ENCODE peak calls at places on chromosomes 3 and 15, in nine cellular contexts. N is psoas muscle, L is heart right ventricle, C is MM.1S, A is ovary, P is cardiac muscle cell, G is IMR-90, X is esophagus squamous epithelium, H is neural progenitor cell. F is an unnamed sample. For H3K4me1, the result is how much of the 10 kb centered on the place peaks cover.

GRCh38 chr3:134155456-134155855 is 95.2 kb downstream of the RYK start:
- DNase-seq in G (no peak), X (no peak), L (no peak), H (no peak), C (no peak), P (no peak), A (no peak), N (no peak), F (no peak)

GRCh38 chr3:112132975-112133448 is at the start of gene GCSAM:
- DNase-seq in X (no peak), G (no peak), C (peak), H (no peak), P (no peak), A (no peak), L (peak), N (peak), F (no peak)

GRCh38 chr3:188179006-188179966 is 25.3 kb downstream of the LPP start:
- DNase-seq in A (peak), G (peak), H (peak), N (peak), X (no peak), C (no peak), P (peak), L (peak), F (no peak)

GRCh38 chr3:45795882-45796765 is at the start of gene SLC6A20:
- DNase-seq in N (no peak), H (peak), X (no peak), G (no peak), C (no peak), P (peak), A (no peak), L (no peak), F (peak)

GRCh38 chr15:69914960-69915359 is 182.8 kb downstream of the TLE3 start:
- DNase-seq in N (no peak), C (no peak), H (no peak), A (no peak), X (no peak), P (no peak), L (no peak), G (no peak), F (no peak)

GRCh38 chr3:126207166-126207565 is 26.8 kb upstream of the ALDH1L1 start:
- DNase-seq in P (no peak), X (no peak), A (no peak), H (no peak), C (no peak), L (no peak), G (no peak), N (no peak), F (no peak)

GRCh38 chr3:120350431-120350941 is 1.3 kb upstream of the LRRC58 start:
- DNase-seq in L (peak), P (no peak), X (no peak), G (peak), A (peak), N (no peak), C (peak), H (no peak), F (no peak)

GRCh38 chr15:42974202-42974862 is 53.8 kb upstream of the TTBK2 start:
- DNase-seq in A (no peak), X (no peak), C (no peak), L (no peak), G (no peak), H (no peak), P (no peak), N (no peak), F (no peak)

GRCh38 chr3:73270839-73271483 is 209.5 kb downstream of the EBLN2 start:
- DNase-seq in L (no peak), P (no peak), X (no peak), C (no peak), G (no peak), H (no peak), N (no peak), A (no peak), F (no peak)

DNA sequence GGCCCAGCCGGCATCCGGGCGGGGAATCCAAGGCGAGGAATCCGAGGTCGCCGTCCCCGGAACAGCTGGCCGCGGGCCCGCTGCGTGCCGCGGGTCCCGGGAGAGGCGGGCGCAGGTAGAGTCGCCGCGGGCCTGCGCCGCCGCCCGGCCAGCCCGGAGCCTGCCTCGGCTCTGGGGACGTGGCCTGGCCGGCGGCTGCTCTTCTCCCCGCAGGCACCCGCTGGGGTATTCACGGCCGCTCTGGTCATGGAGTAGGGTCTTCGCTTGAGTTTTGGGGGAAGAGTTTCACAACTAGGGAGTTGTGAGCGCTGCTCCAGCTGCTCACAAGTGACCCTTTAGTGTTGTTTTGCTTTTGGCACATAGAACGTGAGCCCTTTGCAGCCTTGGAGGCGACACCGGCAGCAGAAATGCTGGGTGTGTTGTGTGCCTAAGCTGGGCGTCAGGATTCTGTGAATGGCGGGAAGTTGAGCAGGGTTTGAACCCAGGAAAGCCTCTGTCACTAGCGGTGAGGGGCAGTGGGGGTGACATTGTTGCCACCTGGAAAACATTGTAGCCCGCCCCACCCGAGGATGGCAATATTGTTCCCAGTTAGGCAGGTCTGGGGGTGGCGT is 4.0 kb downstream of the TRIM71 start:
- DNase-seq in L (no peak), A (no peak), C (no peak), H (peak), N (no peak), P (peak), X (no peak), G (no peak), F (no peak)
- H3K4me3 ChIP-seq in L (peak), A (no peak), C (no peak), H (peak), N (peak), P (peak), X (no peak), G (no peak), F (peak)

GRCh38 chr3:195573611-195574496 is 9.9 kb downstream of the APOD start:
- DNase-seq in C (no peak), L (no peak), N (no peak), G (no peak), A (no peak), X (no peak), P (no peak), H (no peak), F (no peak)

GRCh38 chr3:195570912-195571311 is 12.8 kb downstream of the APOD start:
- DNase-seq in A (no peak), N (no peak), G (no peak), P (peak), C (no peak), H (no peak), L (no peak), X (no peak), F (no peak)

GRCh38 chr3:195568630-195569029 is 15.1 kb downstream of the APOD start:
- DNase-seq in G (no peak), X (no peak), H (no peak), L (no peak), N (no peak), A (no peak), C (no peak), P (no peak), F (no peak)

GRCh38 chr3:195570344-195570743 is 13.4 kb downstream of the APOD start:
- DNase-seq in A (no peak), P (no peak), G (no peak), L (no peak), H (no peak), N (no peak), X (no peak), C (no peak), F (no peak)

GRCh38 chr3:195571361-195571760 is 12.4 kb downstream of the APOD start:
- DNase-seq in L (no peak), C (no peak), H (no peak), N (no peak), A (no peak), X (no peak), P (peak), G (no peak), F (no peak)
- H3K4me1 ChIP-seq in L (under half), C (under half), H (under half), N (under half), A (under half), X (under half), P (under half), G (under half), F (under half)

DNA sequence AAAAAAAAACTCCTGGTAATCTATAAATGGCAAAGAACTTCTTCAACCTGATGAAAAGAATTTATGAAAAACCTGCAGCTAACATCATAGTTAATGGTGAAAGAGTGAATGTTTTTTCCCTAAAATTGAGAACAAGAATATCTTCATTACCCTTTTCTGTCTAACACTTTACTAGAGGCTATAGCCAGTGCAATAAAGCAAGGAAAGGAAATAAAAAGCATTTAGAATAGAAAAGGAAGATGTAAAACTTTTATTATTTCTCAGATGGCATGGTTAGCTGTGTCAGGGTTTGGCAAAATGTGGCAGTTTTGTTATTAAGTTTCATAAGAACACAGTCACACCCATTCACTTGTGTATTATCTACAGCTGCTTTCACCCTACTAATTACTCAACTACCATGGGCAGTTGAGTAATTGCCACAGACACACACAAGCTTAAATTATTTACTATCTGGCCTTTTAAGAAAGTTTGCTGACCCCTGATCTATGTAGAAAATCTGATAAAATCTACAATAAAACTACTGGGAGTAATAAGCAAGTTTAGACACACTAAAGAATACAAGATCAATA is 465.1 kb downstream of the MAGI1 start:
- DNase-seq in G (no peak), C (no peak), N (no peak), L (no peak), X (no peak), A (no peak), H (no peak), P (no peak), F (no peak)
- TF ChIP-seq CTCF in G (no peak), C (no peak), N (no peak), L (no peak), X (no peak), A (no peak), H (no peak), P (no peak), F (no peak)

DNA sequence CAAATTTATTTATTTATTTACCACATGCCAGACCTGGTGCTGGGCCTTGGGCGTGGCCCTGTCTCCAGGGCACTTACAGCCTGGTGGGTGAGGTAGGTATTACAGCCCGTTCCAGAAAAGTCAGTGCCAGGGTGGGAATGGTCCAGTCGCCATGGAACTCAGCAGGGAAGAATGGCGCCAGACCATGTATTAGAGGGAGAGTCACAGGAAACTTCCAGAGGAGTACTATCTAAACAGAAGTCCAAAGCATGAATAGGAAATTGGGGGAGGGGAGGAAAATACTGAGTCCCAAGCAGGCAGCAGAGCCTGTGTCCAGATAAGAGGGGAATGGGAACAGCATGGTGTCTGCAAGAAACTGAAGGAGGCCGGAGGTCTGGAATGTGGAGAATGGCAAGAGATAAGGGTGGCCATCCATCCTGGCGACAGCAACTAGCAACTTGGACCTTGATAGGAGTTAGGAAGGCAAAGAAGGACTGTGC is 27.0 kb downstream of the SH3BP5 start:
- DNase-seq in C (no peak), A (no peak), G (peak), N (no peak), H (no peak), X (no peak), P (peak), L (no peak), F (peak)
- H3K4me3 ChIP-seq in C (no peak), A (no peak), G (no peak), N (no peak), H (no peak), X (no peak), P (no peak), L (no peak), F (no peak)

DNA sequence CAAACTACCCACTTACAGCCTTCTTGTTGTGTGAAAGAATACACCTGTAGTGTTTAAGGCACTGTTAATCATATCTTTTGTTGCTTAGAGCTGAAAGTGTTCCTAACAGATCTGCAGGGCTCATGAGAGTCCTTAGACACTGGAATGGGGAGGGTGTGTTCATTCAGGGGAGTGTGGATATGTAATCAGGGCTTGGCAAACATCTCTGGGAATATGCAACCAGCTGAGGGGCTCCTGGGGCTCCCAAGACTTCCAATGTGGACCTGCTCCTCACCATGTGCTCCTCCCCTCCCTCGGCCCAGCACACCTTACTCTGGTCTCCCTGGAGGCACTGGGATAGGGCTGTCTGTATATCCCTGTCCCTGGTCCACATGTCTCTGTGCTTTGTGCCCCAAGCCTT is 30.3 kb upstream of the MFSD1 start:
- DNase-seq in N (no peak), C (no peak), A (no peak), L (no peak), P (no peak), G (no peak), X (no peak), H (no peak), F (no peak)
- H3K4me1 ChIP-seq in N (under half), C (under half), A (under half), L (under half), P (under half), G (under half), X (half or more), H (under half), F (half or more)

F was measured in Caco-2.